ENCODE peak calls at places on chromosomes 3 and 15, in six cellular contexts. T is hepatocyte, P is Caco-2, H is kidney epithelial cell, J is GM12865, M is endodermal cell. C is an unnamed sample.

GRCh38 chr3:160856450-160856849 is 100.4 kb downstream of the PPM1L start:
- DNase-seq in M (no peak), H (no peak), T (no peak), P (no peak), J (no peak), C (no peak)

GRCh38 chr3:143070977-143071551 is 48.5 kb upstream of the CHST2 start:
- DNase-seq in M (peak; percentile 87), J (no peak), T (peak; percentile 23), H (peak; percentile 62), P (no peak), C (no peak)

GRCh38 chr3:150811984-150812383 is 49.0 kb upstream of the SIAH2 start:
- DNase-seq in H (no peak), M (peak; percentile 21), J (no peak), P (no peak), T (no peak), C (no peak)

GRCh38 chr15:51077565-51078153 is 17.0 kb downstream of the TNFAIP8L3 start:
- DNase-seq in T (peak; percentile 47), H (no peak), J (peak; percentile 80), M (peak; percentile 93), P (no peak), C (no peak)

GRCh38 chr3:166582231-166582630 is 745.0 kb upstream of the BCHE start:
- DNase-seq in M (no peak), P (no peak), H (no peak), J (no peak), T (no peak), C (no peak)

GRCh38 chr15:31034152-31034551 is 42.7 kb upstream of the MTMR10 start:
- DNase-seq in J (no peak), H (no peak), P (peak; percentile 83), M (no peak), T (peak; percentile 23), C (no peak)

GRCh38 chr15:68383161-68384074 is 48.5 kb downstream of the ITGA11 start:
- DNase-seq in H (no peak), P (no peak), M (peak; percentile 65), T (peak; percentile 44), J (peak; percentile 79), C (peak; percentile 29)

GRCh38 chr3:45092132-45093031 is 53.8 kb downstream of the CDCP1 start:
- DNase-seq in M (peak; percentile 47), T (peak; percentile 81), P (peak; percentile 71), J (no peak), H (peak; percentile 96), C (no peak)

GRCh38 chr3:157982359-157982758 is 123.9 kb downstream of the SHOX2 start:
- DNase-seq in H (no peak), T (no peak), J (no peak), M (no peak), P (no peak), C (no peak)

GRCh38 chr3:46098319-46098761 is 71.1 kb upstream of the XCR1 start:
- DNase-seq in M (no peak), J (peak; percentile 86), P (no peak), H (no peak), T (no peak), C (no peak)

GRCh38 chr3:194471863-194472262 is 14.9 kb downstream of the ATP13A3 start:
- DNase-seq in M (no peak), H (no peak), J (no peak), P (no peak), T (no peak), C (no peak)

GRCh38 chr3:127144631-127145030 is 48.3 kb upstream of the PRR23E start:
- DNase-seq in T (no peak), P (no peak), H (no peak), M (no peak), J (no peak), C (no peak)

GRCh38 chr15:44798815-44799214 is 62.5 kb downstream of the TRIM69 start:
- DNase-seq in M (no peak), J (peak; percentile 19), P (no peak), H (no peak), T (peak; percentile 30), C (no peak)
- TF ChIP-seq CTCF in M (peak; percentile 54), J (peak; percentile 12), P (peak; percentile 23), H (peak; percentile 37), T (peak; percentile 31), C (peak; percentile 50)

GRCh38 chr3:106908181-106908938 is 468.9 kb upstream of the CCDC54 start:
- DNase-seq in M (no peak), P (no peak), J (no peak), H (no peak), T (no peak), C (no peak)
- TF ChIP-seq CTCF in M (no peak), P (no peak), J (no peak), H (no peak), T (no peak), C (no peak)

DNA sequence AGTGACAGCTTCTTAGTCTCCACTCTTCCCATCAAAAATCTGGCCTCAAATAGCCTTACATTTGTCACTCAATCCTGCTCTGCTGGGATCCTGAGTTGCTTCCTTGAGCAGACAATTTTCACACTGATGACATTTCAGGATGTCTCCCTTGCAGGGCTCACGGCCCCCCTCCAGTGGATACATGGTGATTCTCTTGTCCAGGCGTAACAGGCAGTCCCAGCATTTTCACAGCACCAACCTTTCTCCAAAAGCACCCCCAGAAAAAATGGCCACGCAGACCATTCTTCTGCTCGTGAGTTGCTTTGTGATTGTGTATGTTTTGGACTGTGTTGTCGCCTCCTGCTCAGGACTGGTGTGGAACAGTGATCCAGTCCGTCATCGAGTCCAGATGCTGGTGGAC is 47.4 kb upstream of the WNT7A start:
- DNase-seq in J (no peak), P (no peak), M (peak; percentile 62), H (no peak), T (no peak), C (no peak)
- TF ChIP-seq CTCF in J (no peak), P (peak; percentile 20), M (peak; percentile 61), H (no peak), T (no peak), C (peak; percentile 20)

GRCh38 chr3:48561045-48561736 is 2.4 kb downstream of the UCN2 start:
- DNase-seq in T (peak; percentile 71), M (peak; percentile 91), J (no peak), H (no peak), P (no peak), C (no peak)
- TF ChIP-seq CTCF in T (peak; percentile 11), M (peak; percentile 66), J (peak; percentile 15), H (peak; percentile 40), P (no peak), C (peak; percentile 63)